ENCODE peak calls at places on chromosomes 4 and X, in four cellular contexts. One of them, this sample, is unnamed.

GRCh38 chr4:187208641-187209040 is 485.0 kb upstream of the FAT1 start:
- DNase-seq in stimulated activated CD8-positive, alpha-beta memory T cell treated with anti-CD3 and anti-CD28 coated beads, Interleukin-7, amount 100 ng/mL, for 4 hours: no peak
- DNase-seq in activated naive CD8-positive, alpha-beta T cell treated with anti-CD3 and anti-CD28 coated beads, Interleukin-2, amount 50 U/mL, for 16 hours: no peak
- DNase-seq in IMR-90: no peak
- DNase-seq in this sample: no peak

GRCh38 chr4:182929296-182929695 is 12.1 kb upstream of the DCTD start:
- DNase-seq in activated naive CD8-positive, alpha-beta T cell treated with anti-CD3 and anti-CD28 coated beads, Interleukin-2, amount 50 U/mL, for 16 hours: no peak
- DNase-seq in stimulated activated CD8-positive, alpha-beta memory T cell treated with anti-CD3 and anti-CD28 coated beads, Interleukin-7, amount 100 ng/mL, for 4 hours: no peak
- DNase-seq in IMR-90: peak
- DNase-seq in this sample: no peak

GRCh38 chr4:40990899-40991265 is 223.5 kb downstream of the APBB2 start:
- DNase-seq in IMR-90: peak
- DNase-seq in stimulated activated CD8-positive, alpha-beta memory T cell treated with anti-CD3 and anti-CD28 coated beads, Interleukin-7, amount 100 ng/mL, for 4 hours: no peak
- DNase-seq in activated naive CD8-positive, alpha-beta T cell treated with anti-CD3 and anti-CD28 coated beads, Interleukin-2, amount 50 U/mL, for 16 hours: no peak
- DNase-seq in this sample: no peak

GRCh38 chrX:101394372-101394771 is 3.6 kb downstream of the RPL36A start:
- DNase-seq in IMR-90: no peak
- DNase-seq in stimulated activated CD8-positive, alpha-beta memory T cell treated with anti-CD3 and anti-CD28 coated beads, Interleukin-7, amount 100 ng/mL, for 4 hours: no peak
- DNase-seq in activated naive CD8-positive, alpha-beta T cell treated with anti-CD3 and anti-CD28 coated beads, Interleukin-2, amount 50 U/mL, for 16 hours: no peak
- DNase-seq in this sample: no peak

GRCh38 chr4:97548943-97549583 is 594.2 kb downstream of the STPG2 start:
- DNase-seq in stimulated activated CD8-positive, alpha-beta memory T cell treated with anti-CD3 and anti-CD28 coated beads, Interleukin-7, amount 100 ng/mL, for 4 hours: no peak
- DNase-seq in IMR-90: no peak
- DNase-seq in activated naive CD8-positive, alpha-beta T cell treated with anti-CD3 and anti-CD28 coated beads, Interleukin-2, amount 50 U/mL, for 16 hours: no peak
- DNase-seq in this sample: no peak

GRCh38 chr4:85825937-85826678 is 351.2 kb downstream of the ARHGAP24 start:
- DNase-seq in stimulated activated CD8-positive, alpha-beta memory T cell treated with anti-CD3 and anti-CD28 coated beads, Interleukin-7, amount 100 ng/mL, for 4 hours: no peak
- DNase-seq in IMR-90: peak
- DNase-seq in activated naive CD8-positive, alpha-beta T cell treated with anti-CD3 and anti-CD28 coated beads, Interleukin-2, amount 50 U/mL, for 16 hours: no peak
- DNase-seq in this sample: no peak

GRCh38 chr4:152581536-152582160 is 45.8 kb upstream of the FBXW7 start:
- DNase-seq in stimulated activated CD8-positive, alpha-beta memory T cell treated with anti-CD3 and anti-CD28 coated beads, Interleukin-7, amount 100 ng/mL, for 4 hours: no peak
- DNase-seq in IMR-90: no peak
- DNase-seq in activated naive CD8-positive, alpha-beta T cell treated with anti-CD3 and anti-CD28 coated beads, Interleukin-2, amount 50 U/mL, for 16 hours: no peak
- DNase-seq in this sample: no peak

GRCh38 chr4:168486961-168487820 is 6.9 kb upstream of the DDX60L start:
- DNase-seq in stimulated activated CD8-positive, alpha-beta memory T cell treated with anti-CD3 and anti-CD28 coated beads, Interleukin-7, amount 100 ng/mL, for 4 hours: no peak
- DNase-seq in IMR-90: peak
- DNase-seq in activated naive CD8-positive, alpha-beta T cell treated with anti-CD3 and anti-CD28 coated beads, Interleukin-2, amount 50 U/mL, for 16 hours: no peak
- DNase-seq in this sample: no peak

GRCh38 chr4:159823743-159824142 is 720.9 kb downstream of the RAPGEF2 start:
- DNase-seq in activated naive CD8-positive, alpha-beta T cell treated with anti-CD3 and anti-CD28 coated beads, Interleukin-2, amount 50 U/mL, for 16 hours: no peak
- DNase-seq in IMR-90: no peak
- DNase-seq in stimulated activated CD8-positive, alpha-beta memory T cell treated with anti-CD3 and anti-CD28 coated beads, Interleukin-7, amount 100 ng/mL, for 4 hours: no peak
- DNase-seq in this sample: no peak

GRCh38 chrX:21933077-21933476 is 7.4 kb upstream of the SMS start:
- DNase-seq in IMR-90: no peak
- DNase-seq in activated naive CD8-positive, alpha-beta T cell treated with anti-CD3 and anti-CD28 coated beads, Interleukin-2, amount 50 U/mL, for 16 hours: no peak
- DNase-seq in stimulated activated CD8-positive, alpha-beta memory T cell treated with anti-CD3 and anti-CD28 coated beads, Interleukin-7, amount 100 ng/mL, for 4 hours: no peak
- DNase-seq in this sample: no peak

GRCh38 chrX:108271397-108271787 is 166.8 kb downstream of the COL4A6 start:
- DNase-seq in activated naive CD8-positive, alpha-beta T cell treated with anti-CD3 and anti-CD28 coated beads, Interleukin-2, amount 50 U/mL, for 16 hours: no peak
- DNase-seq in stimulated activated CD8-positive, alpha-beta memory T cell treated with anti-CD3 and anti-CD28 coated beads, Interleukin-7, amount 100 ng/mL, for 4 hours: no peak
- DNase-seq in IMR-90: no peak
- DNase-seq in this sample: no peak

GRCh38 chr4:169079942-169080827 is 70.1 kb upstream of the CBR4 start:
- DNase-seq in stimulated activated CD8-positive, alpha-beta memory T cell treated with anti-CD3 and anti-CD28 coated beads, Interleukin-7, amount 100 ng/mL, for 4 hours: no peak
- DNase-seq in IMR-90: peak
- DNase-seq in activated naive CD8-positive, alpha-beta T cell treated with anti-CD3 and anti-CD28 coated beads, Interleukin-2, amount 50 U/mL, for 16 hours: no peak
- DNase-seq in this sample: no peak

GRCh38 chrX:38638952-38639529 is 77.7 kb downstream of the TSPAN7 start:
- DNase-seq in IMR-90: no peak
- DNase-seq in stimulated activated CD8-positive, alpha-beta memory T cell treated with anti-CD3 and anti-CD28 coated beads, Interleukin-7, amount 100 ng/mL, for 4 hours: no peak
- DNase-seq in activated naive CD8-positive, alpha-beta T cell treated with anti-CD3 and anti-CD28 coated beads, Interleukin-2, amount 50 U/mL, for 16 hours: no peak
- DNase-seq in this sample: no peak

GRCh38 chr4:146095091-146095690 is 80.3 kb upstream of the LSM6 start:
- DNase-seq in stimulated activated CD8-positive, alpha-beta memory T cell treated with anti-CD3 and anti-CD28 coated beads, Interleukin-7, amount 100 ng/mL, for 4 hours: no peak
- DNase-seq in activated naive CD8-positive, alpha-beta T cell treated with anti-CD3 and anti-CD28 coated beads, Interleukin-2, amount 50 U/mL, for 16 hours: no peak
- DNase-seq in IMR-90: peak
- DNase-seq in this sample: no peak

GRCh38 chr4:52661966-52662705 is 3.0 kb upstream of the USP46 start:
- DNase-seq in activated naive CD8-positive, alpha-beta T cell treated with anti-CD3 and anti-CD28 coated beads, Interleukin-2, amount 50 U/mL, for 16 hours: no peak
- DNase-seq in stimulated activated CD8-positive, alpha-beta memory T cell treated with anti-CD3 and anti-CD28 coated beads, Interleukin-7, amount 100 ng/mL, for 4 hours: no peak
- DNase-seq in IMR-90: no peak
- DNase-seq in this sample: no peak

GRCh38 chrX:103051260-103051789 is 12.6 kb downstream of the BEX1 start:
- DNase-seq in activated naive CD8-positive, alpha-beta T cell treated with anti-CD3 and anti-CD28 coated beads, Interleukin-2, amount 50 U/mL, for 16 hours: no peak
- DNase-seq in IMR-90: no peak
- DNase-seq in stimulated activated CD8-positive, alpha-beta memory T cell treated with anti-CD3 and anti-CD28 coated beads, Interleukin-7, amount 100 ng/mL, for 4 hours: no peak
- DNase-seq in this sample: no peak

GRCh38 chrX:36867143-36867542 is 141.0 kb upstream of the FAM47C start:
- DNase-seq in stimulated activated CD8-positive, alpha-beta memory T cell treated with anti-CD3 and anti-CD28 coated beads, Interleukin-7, amount 100 ng/mL, for 4 hours: no peak
- DNase-seq in activated naive CD8-positive, alpha-beta T cell treated with anti-CD3 and anti-CD28 coated beads, Interleukin-2, amount 50 U/mL, for 16 hours: no peak
- DNase-seq in IMR-90: peak
- DNase-seq in this sample: no peak

GRCh38 chrX:66163849-66164401 is at the start of gene HEPH:
- DNase-seq in stimulated activated CD8-positive, alpha-beta memory T cell treated with anti-CD3 and anti-CD28 coated beads, Interleukin-7, amount 100 ng/mL, for 4 hours: no peak
- DNase-seq in activated naive CD8-positive, alpha-beta T cell treated with anti-CD3 and anti-CD28 coated beads, Interleukin-2, amount 50 U/mL, for 16 hours: no peak
- DNase-seq in IMR-90: peak
- DNase-seq in this sample: no peak

GRCh38 chr4:20037745-20038144 is 214.0 kb upstream of the SLIT2 start:
- DNase-seq in stimulated activated CD8-positive, alpha-beta memory T cell treated with anti-CD3 and anti-CD28 coated beads, Interleukin-7, amount 100 ng/mL, for 4 hours: no peak
- DNase-seq in activated naive CD8-positive, alpha-beta T cell treated with anti-CD3 and anti-CD28 coated beads, Interleukin-2, amount 50 U/mL, for 16 hours: no peak
- DNase-seq in IMR-90: no peak
- DNase-seq in this sample: no peak

GRCh38 chr4:1446502-1447153 is 40.4 kb upstream of the NKX1-1 start:
- DNase-seq in IMR-90: no peak
- DNase-seq in stimulated activated CD8-positive, alpha-beta memory T cell treated with anti-CD3 and anti-CD28 coated beads, Interleukin-7, amount 100 ng/mL, for 4 hours: no peak
- DNase-seq in activated naive CD8-positive, alpha-beta T cell treated with anti-CD3 and anti-CD28 coated beads, Interleukin-2, amount 50 U/mL, for 16 hours: no peak
- DNase-seq in this sample: no peak

GRCh38 chrX:150236304-150236703 is 126.8 kb upstream of the MAMLD1 start:
- DNase-seq in stimulated activated CD8-positive, alpha-beta memory T cell treated with anti-CD3 and anti-CD28 coated beads, Interleukin-7, amount 100 ng/mL, for 4 hours: no peak
- DNase-seq in IMR-90: peak
- DNase-seq in activated naive CD8-positive, alpha-beta T cell treated with anti-CD3 and anti-CD28 coated beads, Interleukin-2, amount 50 U/mL, for 16 hours: no peak
- DNase-seq in this sample: no peak

GRCh38 chrX:2652106-2652505 is 39.0 kb upstream of the CD99 start:
- DNase-seq in stimulated activated CD8-positive, alpha-beta memory T cell treated with anti-CD3 and anti-CD28 coated beads, Interleukin-7, amount 100 ng/mL, for 4 hours: no peak
- DNase-seq in activated naive CD8-positive, alpha-beta T cell treated with anti-CD3 and anti-CD28 coated beads, Interleukin-2, amount 50 U/mL, for 16 hours: no peak
- DNase-seq in IMR-90: no peak
- DNase-seq in this sample: no peak

GRCh38 chr4:76690906-76691275 is 207.1 kb downstream of the SOWAHB start:
- DNase-seq in stimulated activated CD8-positive, alpha-beta memory T cell treated with anti-CD3 and anti-CD28 coated beads, Interleukin-7, amount 100 ng/mL, for 4 hours: no peak
- DNase-seq in IMR-90: peak
- DNase-seq in activated naive CD8-positive, alpha-beta T cell treated with anti-CD3 and anti-CD28 coated beads, Interleukin-2, amount 50 U/mL, for 16 hours: no peak
- DNase-seq in this sample: no peak

GRCh38 chrX:45540181-45540580 is 339.5 kb upstream of the DIPK2B start:
- DNase-seq in IMR-90: no peak
- DNase-seq in activated naive CD8-positive, alpha-beta T cell treated with anti-CD3 and anti-CD28 coated beads, Interleukin-2, amount 50 U/mL, for 16 hours: no peak
- DNase-seq in stimulated activated CD8-positive, alpha-beta memory T cell treated with anti-CD3 and anti-CD28 coated beads, Interleukin-7, amount 100 ng/mL, for 4 hours: no peak
- DNase-seq in this sample: no peak

GRCh38 chrX:150182176-150182575 is 180.9 kb upstream of the MAMLD1 start:
- DNase-seq in stimulated activated CD8-positive, alpha-beta memory T cell treated with anti-CD3 and anti-CD28 coated beads, Interleukin-7, amount 100 ng/mL, for 4 hours: no peak
- DNase-seq in activated naive CD8-positive, alpha-beta T cell treated with anti-CD3 and anti-CD28 coated beads, Interleukin-2, amount 50 U/mL, for 16 hours: no peak
- DNase-seq in IMR-90: peak
- DNase-seq in this sample: no peak

GRCh38 chr4:25756503-25756902 is 100.9 kb downstream of the SLC34A2 start:
- DNase-seq in stimulated activated CD8-positive, alpha-beta memory T cell treated with anti-CD3 and anti-CD28 coated beads, Interleukin-7, amount 100 ng/mL, for 4 hours: no peak
- DNase-seq in IMR-90: peak
- DNase-seq in activated naive CD8-positive, alpha-beta T cell treated with anti-CD3 and anti-CD28 coated beads, Interleukin-2, amount 50 U/mL, for 16 hours: no peak
- DNase-seq in this sample: no peak

GRCh38 chr4:83036991-83037390 is 2.0 kb downstream of the COPS4 start:
- DNase-seq in IMR-90: no peak
- DNase-seq in activated naive CD8-positive, alpha-beta T cell treated with anti-CD3 and anti-CD28 coated beads, Interleukin-2, amount 50 U/mL, for 16 hours: no peak
- DNase-seq in stimulated activated CD8-positive, alpha-beta memory T cell treated with anti-CD3 and anti-CD28 coated beads, Interleukin-7, amount 100 ng/mL, for 4 hours: no peak
- DNase-seq in this sample: no peak

This sample was measured in SIG-M5.